ENCODE peak calls at places on chromosomes 13 and 19, in nine cellular contexts. One of them, this sample, is unnamed. For H3K4me1, the result is how much of the 10 kb centered on the place peaks cover.

GRCh38 chr13:95559100-95559499 is 6.6 kb downstream of the CLDN10 start:
- DNase-seq in psoas muscle: no peak
- DNase-seq in HAP-1: no peak
- DNase-seq in thoracic aorta: no peak
- DNase-seq in cardiac muscle cell: no peak
- DNase-seq in vagina: no peak
- DNase-seq in heart left ventricle: no peak
- DNase-seq in upper lobe of right lung: no peak
- DNase-seq in CD4-positive, CD25-positive, alpha-beta regulatory T cell: no peak
- DNase-seq in this sample: no peak

GRCh38 chr13:83024226-83024625 is 858.0 kb downstream of the SLITRK1 start:
- DNase-seq in CD4-positive, CD25-positive, alpha-beta regulatory T cell: no peak
- DNase-seq in thoracic aorta: no peak
- DNase-seq in upper lobe of right lung: no peak
- DNase-seq in heart left ventricle: no peak
- DNase-seq in vagina: no peak
- DNase-seq in HAP-1: no peak
- DNase-seq in cardiac muscle cell: peak
- DNase-seq in psoas muscle: no peak
- DNase-seq in this sample: no peak

GRCh38 chr13:33446821-33447481 is 161.4 kb upstream of the STARD13 start:
- DNase-seq in upper lobe of right lung: no peak
- DNase-seq in thoracic aorta: no peak
- DNase-seq in psoas muscle: no peak
- DNase-seq in CD4-positive, CD25-positive, alpha-beta regulatory T cell: no peak
- DNase-seq in cardiac muscle cell: no peak
- DNase-seq in vagina: no peak
- DNase-seq in heart left ventricle: no peak
- DNase-seq in HAP-1: no peak
- DNase-seq in this sample: no peak

GRCh38 chr13:29924482-29924884 is 74.1 kb upstream of the UBL3 start:
- DNase-seq in CD4-positive, CD25-positive, alpha-beta regulatory T cell: no peak
- DNase-seq in cardiac muscle cell: peak
- DNase-seq in upper lobe of right lung: no peak
- DNase-seq in vagina: peak
- DNase-seq in thoracic aorta: no peak
- DNase-seq in HAP-1: no peak
- DNase-seq in heart left ventricle: no peak
- DNase-seq in psoas muscle: no peak
- DNase-seq in this sample: no peak

GRCh38 chr19:35144259-35144599 is 1.2 kb downstream of the FXYD7 start:
- DNase-seq in CD4-positive, CD25-positive, alpha-beta regulatory T cell: no peak
- DNase-seq in psoas muscle: no peak
- DNase-seq in HAP-1: no peak
- DNase-seq in thoracic aorta: no peak
- DNase-seq in vagina: no peak
- DNase-seq in heart left ventricle: no peak
- DNase-seq in cardiac muscle cell: no peak
- DNase-seq in upper lobe of right lung: no peak
- DNase-seq in this sample: no peak

GRCh38 chr13:112115403-112116091 is 48.6 kb downstream of the SOX1 start:
- DNase-seq in CD4-positive, CD25-positive, alpha-beta regulatory T cell: no peak
- DNase-seq in HAP-1: no peak
- DNase-seq in upper lobe of right lung: no peak
- DNase-seq in thoracic aorta: no peak
- DNase-seq in psoas muscle: peak
- DNase-seq in cardiac muscle cell: no peak
- DNase-seq in heart left ventricle: no peak
- DNase-seq in vagina: peak
- DNase-seq in this sample: no peak

GRCh38 chr19:39111593-39112199 is 13.9 kb upstream of the PAK4 start:
- DNase-seq in heart left ventricle: no peak
- DNase-seq in vagina: no peak
- DNase-seq in thoracic aorta: no peak
- DNase-seq in cardiac muscle cell: peak
- DNase-seq in HAP-1: no peak
- DNase-seq in psoas muscle: no peak
- DNase-seq in CD4-positive, CD25-positive, alpha-beta regulatory T cell: no peak
- DNase-seq in upper lobe of right lung: no peak
- DNase-seq in this sample: no peak

GRCh38 chr19:50358483-50359431 is 6.7 kb downstream of the NAPSA start:
- DNase-seq in CD4-positive, CD25-positive, alpha-beta regulatory T cell: peak
- DNase-seq in cardiac muscle cell: peak
- DNase-seq in upper lobe of right lung: peak
- DNase-seq in heart left ventricle: peak
- DNase-seq in thoracic aorta: no peak
- DNase-seq in HAP-1: no peak
- DNase-seq in vagina: no peak
- DNase-seq in psoas muscle: peak
- DNase-seq in this sample: no peak

GRCh38 chr19:51572908-51573307 is 1.8 kb downstream of the ZNF175 start:
- DNase-seq in thoracic aorta: no peak
- DNase-seq in cardiac muscle cell: peak
- DNase-seq in psoas muscle: no peak
- DNase-seq in vagina: no peak
- DNase-seq in HAP-1: no peak
- DNase-seq in CD4-positive, CD25-positive, alpha-beta regulatory T cell: no peak
- DNase-seq in upper lobe of right lung: no peak
- DNase-seq in heart left ventricle: no peak
- DNase-seq in this sample: no peak

DNA sequence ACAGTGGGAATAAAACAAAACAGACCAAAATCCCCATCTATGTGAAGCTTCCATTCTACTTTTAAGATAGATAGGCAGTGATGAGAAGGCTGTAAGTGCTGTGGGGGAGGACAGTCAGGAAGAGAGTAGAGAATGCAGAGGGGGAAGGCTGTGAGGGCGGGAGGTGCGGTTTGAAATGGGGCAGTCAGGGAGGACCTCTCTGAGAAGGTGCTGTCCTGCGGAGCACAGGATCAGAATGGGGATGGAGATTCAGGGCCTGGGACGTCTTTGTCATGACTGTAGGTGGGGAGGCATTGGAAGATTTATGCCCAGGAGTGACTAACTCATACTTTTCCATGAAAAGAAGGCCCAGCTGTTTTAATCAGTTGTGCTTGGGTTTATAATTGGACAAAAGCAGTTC is 3.9 kb upstream of the GPR183 start:
- DNase-seq in HAP-1: no peak
- DNase-seq in cardiac muscle cell: no peak
- DNase-seq in psoas muscle: no peak
- DNase-seq in thoracic aorta: no peak
- DNase-seq in upper lobe of right lung: no peak
- DNase-seq in CD4-positive, CD25-positive, alpha-beta regulatory T cell: no peak
- DNase-seq in heart left ventricle: no peak
- DNase-seq in vagina: no peak
- DNase-seq in this sample: no peak
- H3K4me1 ChIP-seq in HAP-1: under half
- H3K4me1 ChIP-seq in cardiac muscle cell: under half
- H3K4me1 ChIP-seq in psoas muscle: under half
- H3K4me1 ChIP-seq in thoracic aorta: under half
- H3K4me1 ChIP-seq in upper lobe of right lung: under half
- H3K4me1 ChIP-seq in CD4-positive, CD25-positive, alpha-beta regulatory T cell: half or more
- H3K4me1 ChIP-seq in heart left ventricle: under half
- H3K4me1 ChIP-seq in vagina: under half
- H3K4me1 ChIP-seq in this sample: half or more

GRCh38 chr19:12785431-12786011 is 5.8 kb upstream of the JUNB start:
- DNase-seq in CD4-positive, CD25-positive, alpha-beta regulatory T cell: peak
- DNase-seq in heart left ventricle: no peak
- DNase-seq in psoas muscle: no peak
- DNase-seq in vagina: no peak
- DNase-seq in cardiac muscle cell: no peak
- DNase-seq in upper lobe of right lung: peak
- DNase-seq in HAP-1: no peak
- DNase-seq in thoracic aorta: no peak
- DNase-seq in this sample: no peak
- H3K4me1 ChIP-seq in CD4-positive, CD25-positive, alpha-beta regulatory T cell: half or more
- H3K4me1 ChIP-seq in heart left ventricle: under half
- H3K4me1 ChIP-seq in psoas muscle: under half
- H3K4me1 ChIP-seq in vagina: half or more
- H3K4me1 ChIP-seq in cardiac muscle cell: under half
- H3K4me1 ChIP-seq in upper lobe of right lung: half or more
- H3K4me1 ChIP-seq in HAP-1: under half
- H3K4me1 ChIP-seq in thoracic aorta: half or more
- H3K4me1 ChIP-seq in this sample: half or more

GRCh38 chr19:10251792-10252694 is at the start of gene MRPL4:
- DNase-seq in vagina: peak
- DNase-seq in cardiac muscle cell: peak
- DNase-seq in heart left ventricle: peak
- DNase-seq in thoracic aorta: peak
- DNase-seq in HAP-1: peak
- DNase-seq in CD4-positive, CD25-positive, alpha-beta regulatory T cell: peak
- DNase-seq in upper lobe of right lung: peak
- DNase-seq in psoas muscle: peak
- DNase-seq in this sample: peak

GRCh38 chr19:10243606-10244005 is 8.4 kb upstream of the MRPL4 start:
- DNase-seq in vagina: no peak
- DNase-seq in cardiac muscle cell: no peak
- DNase-seq in HAP-1: no peak
- DNase-seq in CD4-positive, CD25-positive, alpha-beta regulatory T cell: no peak
- DNase-seq in thoracic aorta: no peak
- DNase-seq in psoas muscle: no peak
- DNase-seq in upper lobe of right lung: no peak
- DNase-seq in heart left ventricle: no peak
- DNase-seq in this sample: no peak

GRCh38 chr19:10246511-10246910 is 5.5 kb upstream of the MRPL4 start:
- DNase-seq in CD4-positive, CD25-positive, alpha-beta regulatory T cell: no peak
- DNase-seq in HAP-1: no peak
- DNase-seq in thoracic aorta: no peak
- DNase-seq in upper lobe of right lung: no peak
- DNase-seq in cardiac muscle cell: no peak
- DNase-seq in psoas muscle: no peak
- DNase-seq in heart left ventricle: no peak
- DNase-seq in vagina: no peak
- DNase-seq in this sample: no peak
- H3K4me1 ChIP-seq in CD4-positive, CD25-positive, alpha-beta regulatory T cell: under half
- H3K4me1 ChIP-seq in HAP-1: under half
- H3K4me1 ChIP-seq in thoracic aorta: under half
- H3K4me1 ChIP-seq in upper lobe of right lung: under half
- H3K4me1 ChIP-seq in cardiac muscle cell: under half
- H3K4me1 ChIP-seq in psoas muscle: under half
- H3K4me1 ChIP-seq in heart left ventricle: under half
- H3K4me1 ChIP-seq in vagina: under half
- H3K4me1 ChIP-seq in this sample: half or more

GRCh38 chr19:16587031-16588023 is 15.1 kb upstream of the SLC35E1 start:
- DNase-seq in cardiac muscle cell: no peak
- DNase-seq in HAP-1: no peak
- DNase-seq in vagina: no peak
- DNase-seq in thoracic aorta: no peak
- DNase-seq in upper lobe of right lung: no peak
- DNase-seq in heart left ventricle: no peak
- DNase-seq in psoas muscle: no peak
- DNase-seq in CD4-positive, CD25-positive, alpha-beta regulatory T cell: peak
- DNase-seq in this sample: no peak
- H3K4me1 ChIP-seq in cardiac muscle cell: half or more
- H3K4me1 ChIP-seq in HAP-1: under half
- H3K4me1 ChIP-seq in vagina: half or more
- H3K4me1 ChIP-seq in thoracic aorta: half or more
- H3K4me1 ChIP-seq in upper lobe of right lung: half or more
- H3K4me1 ChIP-seq in heart left ventricle: under half
- H3K4me1 ChIP-seq in psoas muscle: half or more
- H3K4me1 ChIP-seq in CD4-positive, CD25-positive, alpha-beta regulatory T cell: half or more
- H3K4me1 ChIP-seq in this sample: under half

GRCh38 chr13:80214050-80214449 is 126.9 kb downstream of the SPRY2 start:
- DNase-seq in HAP-1: peak
- DNase-seq in psoas muscle: no peak
- DNase-seq in cardiac muscle cell: no peak
- DNase-seq in vagina: no peak
- DNase-seq in upper lobe of right lung: no peak
- DNase-seq in thoracic aorta: no peak
- DNase-seq in CD4-positive, CD25-positive, alpha-beta regulatory T cell: no peak
- DNase-seq in heart left ventricle: no peak
- DNase-seq in this sample: no peak
- H3K4me1 ChIP-seq in HAP-1: under half
- H3K4me1 ChIP-seq in psoas muscle: under half
- H3K4me1 ChIP-seq in cardiac muscle cell: under half
- H3K4me1 ChIP-seq in vagina: under half
- H3K4me1 ChIP-seq in upper lobe of right lung: under half
- H3K4me1 ChIP-seq in thoracic aorta: under half
- H3K4me1 ChIP-seq in CD4-positive, CD25-positive, alpha-beta regulatory T cell: under half
- H3K4me1 ChIP-seq in heart left ventricle: under half
- H3K4me1 ChIP-seq in this sample: under half

This sample was measured in HCT116.